ENCODE peak calls at places on chromosomes 12 and 14, in eight cellular contexts. P, V, R, M, A, U, K and D are unnamed samples.
A peak's percentile ranks its signal among the peaks of the same experiment; 100 is the strongest.

GRCh38 chr14:71060795-71061455 is 153.7 kb downstream of the PCNX1 start:
- DNase-seq in R (no peak), P (no peak), K (no peak), A (no peak), M (no peak), U (no peak), V (no peak), D (no peak)

GRCh38 chr14:57847096-57847495 is 18.8 kb downstream of the SLC35F4 start:
- DNase-seq in A (no peak), R (no peak), P (no peak), M (no peak), U (peak; percentile 50), V (no peak), K (peak; percentile 29), D (no peak)

GRCh38 chr14:105830171-105830570 is 303.8 kb downstream of the TMEM121 start:
- DNase-seq in M (no peak), R (no peak), U (no peak), A (no peak), V (no peak), K (no peak), P (no peak), D (no peak)

GRCh38 chr12:76037130-76038105 is 5.8 kb upstream of the PHLDA1 start:
- DNase-seq in U (peak; percentile 87), K (peak; percentile 68), P (peak; percentile 90), V (peak; percentile 30), A (peak; percentile 74), M (peak; percentile 35), R (no peak), D (peak; percentile 79)

GRCh38 chr12:5884285-5884684 is 60.8 kb downstream of the ANO2 start:
- DNase-seq in P (no peak), R (no peak), K (no peak), M (no peak), A (no peak), U (no peak), V (no peak), D (no peak)

GRCh38 chr12:58368001-58368400 is 426.6 kb downstream of the ATP23 start:
- DNase-seq in K (no peak), A (no peak), P (no peak), V (no peak), M (no peak), R (no peak), U (no peak), D (no peak)

GRCh38 chr12:66013224-66013623 is 117.3 kb downstream of the LLPH start:
- DNase-seq in K (no peak), R (no peak), P (no peak), M (no peak), A (no peak), V (peak; percentile 23), U (no peak), D (no peak)

GRCh38 chr12:68851592-68851952 is 43.6 kb downstream of the MDM2 start:
- DNase-seq in U (no peak), K (no peak), R (no peak), V (no peak), P (no peak), M (no peak), A (no peak), D (no peak)

GRCh38 chr14:55707365-55707804 is 127.4 kb downstream of the KTN1 start:
- DNase-seq in M (no peak), P (peak; percentile 68), A (peak; percentile 69), U (peak; percentile 65), R (no peak), V (no peak), K (peak; percentile 40), D (peak; percentile 46)

GRCh38 chr12:597926-598568 is 65.2 kb downstream of the NINJ2 start:
- DNase-seq in P (peak; percentile 96), V (no peak), A (no peak), U (no peak), R (no peak), K (no peak), M (no peak), D (no peak)

GRCh38 chr12:104273503-104273902 is 30.0 kb upstream of the EID3 start:
- DNase-seq in P (no peak), R (no peak), M (no peak), U (no peak), V (no peak), A (no peak), K (no peak), D (no peak)

GRCh38 chr12:6684609-6685008 is 4.6 kb downstream of the ZNF384 start:
- DNase-seq in K (no peak), M (peak; percentile 62), A (peak; percentile 16), V (peak; percentile 26), P (peak; percentile 18), R (no peak), U (no peak), D (no peak)

GRCh38 chr12:843609-844008 is 91.2 kb downstream of the WNK1 start:
- DNase-seq in V (no peak), U (peak; percentile 38), P (peak; percentile 25), K (peak; percentile 36), R (no peak), A (no peak), M (no peak), D (no peak)

GRCh38 chr12:53098354-53098981 is 1.0 kb downstream of the IGFBP6 start:
- DNase-seq in P (no peak), M (peak; percentile 71), V (no peak), U (peak; percentile 82), K (peak; percentile 90), R (peak; percentile 60), A (no peak), D (no peak)

GRCh38 chr14:24315807-24316596 is 4.7 kb downstream of the LTB4R start:
- DNase-seq in V (no peak), U (no peak), R (peak; percentile 60), M (no peak), P (no peak), K (no peak), A (peak; percentile 20), D (no peak)

GRCh38 chr12:24496755-24497154 is 452.1 kb downstream of the BCAT1 start:
- DNase-seq in U (peak; percentile 80), V (no peak), P (no peak), K (peak; percentile 20), R (no peak), A (no peak), M (no peak), D (peak; percentile 74)

GRCh38 chr12:124607681-124608425 is 40.4 kb upstream of the NCOR2 start:
- DNase-seq in M (no peak), K (no peak), U (no peak), V (no peak), P (no peak), R (no peak), A (no peak), D (no peak)

GRCh38 chr12:112823582-112824149 is 32.1 kb downstream of the RPH3A start:
- DNase-seq in U (no peak), P (peak; percentile 26), R (no peak), A (peak; percentile 5), M (no peak), K (no peak), V (no peak), D (peak; percentile 25)

GRCh38 chr14:24861083-24861630 is 188.8 kb downstream of the STXBP6 start:
- DNase-seq in P (no peak), A (no peak), V (no peak), M (no peak), K (no peak), R (no peak), U (peak; percentile 85), D (peak; percentile 39)

GRCh38 chr14:73610692-73611091 is 1.6 kb upstream of the ACOT6 start:
- DNase-seq in A (no peak), V (no peak), K (peak; percentile 29), R (no peak), P (peak; percentile 97), M (no peak), U (peak; percentile 10), D (peak; percentile 18)

GRCh38 chr12:43882578-43883178 is 46.8 kb downstream of the TMEM117 start:
- DNase-seq in M (no peak), K (peak; percentile 47), A (peak; percentile 67), P (peak; percentile 76), V (peak; percentile 20), R (no peak), U (peak; percentile 65), D (peak; percentile 58)

GRCh38 chr12:114834621-114835020 is 150.6 kb upstream of the TBX3 start:
- DNase-seq in U (peak; percentile 49), K (peak; percentile 35), V (no peak), R (no peak), A (no peak), M (no peak), P (no peak), D (no peak)

GRCh38 chr12:124529595-124530276 is 37.7 kb downstream of the NCOR2 start:
- DNase-seq in R (no peak), M (no peak), A (no peak), V (no peak), K (no peak), U (no peak), P (no peak), D (peak; percentile 76)

GRCh38 chr12:53558631-53559030 is 51.3 kb upstream of the NPFF start:
- DNase-seq in M (no peak), A (no peak), U (no peak), P (no peak), V (no peak), R (no peak), K (no peak), D (no peak)

GRCh38 chr12:94152292-94153083 is 4.1 kb downstream of the PLXNC1 start:
- DNase-seq in U (no peak), V (no peak), R (no peak), K (no peak), A (peak; percentile 63), M (no peak), P (no peak), D (no peak)

GRCh38 chr14:75764022-75764421 is 103.0 kb downstream of the TTLL5 start:
- DNase-seq in M (no peak), P (no peak), V (no peak), R (no peak), U (no peak), A (no peak), K (no peak), D (no peak)

GRCh38 chr14:61357118-61357517 is 35.7 kb downstream of the PRKCH start:
- DNase-seq in P (no peak), M (no peak), A (no peak), K (no peak), V (no peak), R (no peak), U (no peak), D (no peak)

GRCh38 chr12:4134434-4134762 is 139.2 kb upstream of the CCND2 start:
- DNase-seq in V (peak; percentile 35), A (no peak), P (no peak), U (no peak), K (no peak), R (no peak), M (no peak), D (no peak)

GRCh38 chr14:74176404-74176788 is 62.9 kb upstream of the VSX2 start:
- DNase-seq in U (no peak), R (no peak), M (no peak), K (no peak), P (no peak), V (no peak), A (no peak), D (no peak)

GRCh38 chr14:76227450-76228050 is 75.8 kb downstream of the GPATCH2L start:
- DNase-seq in A (no peak), R (no peak), K (peak; percentile 80), P (no peak), V (no peak), U (no peak), M (no peak), D (no peak)

GRCh38 chr12:57895337-57896138 is 45.8 kb upstream of the ATP23 start:
- DNase-seq in V (no peak), P (no peak), M (no peak), R (no peak), A (peak; percentile 42), K (peak; percentile 30), U (peak; percentile 44), D (no peak)

GRCh38 chr12:4978737-4979136 is 64.9 kb upstream of the KCNA5 start:
- DNase-seq in A (peak; percentile 82), V (no peak), M (no peak), K (no peak), P (no peak), U (no peak), R (no peak), D (peak; percentile 57)

GRCh38 chr12:80268924-80269749 is 169.8 kb downstream of the OTOGL start:
- DNase-seq in P (no peak), M (no peak), K (peak; percentile 75), V (no peak), U (peak; percentile 88), R (no peak), A (no peak), D (no peak)

GRCh38 chr12:13099066-13099909 is 4.2 kb downstream of the GSG1 start:
- DNase-seq in K (no peak), P (no peak), U (peak; percentile 6), R (no peak), A (no peak), V (no peak), M (no peak), D (peak; percentile 27)